ENCODE peak calls at places on chromosomes 5 and 9, in seven cellular contexts. U, Q, D, O, J, T and A are unnamed samples.

GRCh38 chr5:128637031-128637430 is 99.0 kb upstream of the FBN2 start:
- DNase-seq in U (no peak), J (peak; percentile 76), D (no peak), O (peak; percentile 58), T (peak; percentile 76), Q (no peak), A (no peak)

GRCh38 chr5:2007906-2008437 is 125.2 kb upstream of the IRX4 start:
- DNase-seq in J (peak; percentile 4), Q (no peak), D (no peak), U (no peak), T (peak; percentile 36), O (no peak), A (no peak)

GRCh38 chr9:88978034-88978433 is 13.2 kb upstream of the S1PR3 start:
- DNase-seq in O (no peak), T (no peak), D (no peak), J (no peak), U (no peak), Q (no peak), A (no peak)

GRCh38 chr9:110767559-110768063 is 99.0 kb downstream of the MUSK start:
- DNase-seq in U (no peak), Q (no peak), T (peak; percentile 96), J (peak; percentile 57), D (no peak), O (peak; percentile 22), A (no peak)

GRCh38 chr5:85000671-85001070 is 616.0 kb upstream of the EDIL3 start:
- DNase-seq in U (no peak), J (no peak), T (no peak), D (no peak), Q (no peak), O (peak; percentile 1), A (no peak)

GRCh38 chr5:78326930-78327329 is 32.4 kb upstream of the AP3B1 start:
- DNase-seq in D (no peak), J (no peak), O (no peak), Q (no peak), T (no peak), U (no peak), A (no peak)

GRCh38 chr9:101592788-101593187 is 2.0 kb downstream of the PPP3R2 start:
- DNase-seq in U (no peak), Q (no peak), O (peak; percentile 15), T (no peak), D (no peak), J (peak; percentile 2), A (no peak)

GRCh38 chr9:86734762-86735161 is 212.5 kb downstream of the GAS1 start:
- DNase-seq in T (peak; percentile 89), O (peak; percentile 60), D (no peak), J (peak; percentile 82), U (no peak), Q (no peak), A (no peak)

GRCh38 chr9:2126331-2126789 is 111.2 kb downstream of the SMARCA2 start:
- DNase-seq in T (peak; percentile 75), D (no peak), U (no peak), O (no peak), Q (no peak), J (peak; percentile 45), A (no peak)

GRCh38 chr5:114430532-114430931 is 68.7 kb downstream of the KCNN2 start:
- DNase-seq in O (no peak), J (no peak), D (no peak), Q (no peak), T (no peak), U (no peak), A (no peak)

GRCh38 chr5:138274189-138274853 is at the start of gene GFRA3:
- DNase-seq in J (peak; percentile 23), D (no peak), T (peak; percentile 7), U (peak; percentile 18), Q (no peak), O (peak; percentile 13), A (no peak)

GRCh38 chr5:59317023-59317771 is 576.3 kb downstream of the PDE4D start:
- DNase-seq in J (peak; percentile 10), T (peak; percentile 39), U (no peak), O (peak; percentile 41), D (no peak), Q (no peak), A (no peak)

GRCh38 chr5:12269164-12269563 is 364.9 kb upstream of the CTNND2 start:
- DNase-seq in D (no peak), T (no peak), Q (no peak), J (no peak), O (no peak), U (no peak), A (no peak)

GRCh38 chr5:118095100-118095499 is 893.2 kb downstream of the DTWD2 start:
- DNase-seq in T (no peak), U (no peak), O (no peak), J (no peak), Q (no peak), D (no peak), A (no peak)

GRCh38 chr5:149605998-149606721 is 24.9 kb downstream of the ARHGEF37 start:
- DNase-seq in J (peak; percentile 99), O (peak; percentile 99), T (peak; percentile 71), D (no peak), Q (no peak), U (no peak), A (no peak)

GRCh38 chr5:141945511-141946024 is 12.4 kb downstream of the PCDH12 start:
- DNase-seq in Q (no peak), O (no peak), J (peak; percentile 66), T (no peak), D (no peak), U (no peak), A (no peak)